ENCODE peak calls at places on chromosomes 2 and 18, in seven cellular contexts. X is NCI-H2029 treated with DMSO at 0.1 percent for 48 hours; Z is MCF 10A; L is HuH-7; Q is stimulated activated naive CD4-positive, alpha-beta T cell; R is WERI-Rb-1; S is HEK293T. U is an unnamed sample.

GRCh38 chr18:56565596-56566355 is 72.6 kb downstream of the TXNL1 start:
- DNase-seq in X (no peak), Z (peak), L (peak), Q (no peak), R (peak), S (no peak), U (no peak)

GRCh38 chr2:182132605-182133004 is 147.0 kb downstream of the PPP1R1C start:
- DNase-seq in X (peak), Z (no peak), L (no peak), Q (no peak), R (no peak), S (no peak), U (no peak)

GRCh38 chr18:56823986-56824385 is 172.8 kb downstream of the WDR7 start:
- DNase-seq in X (no peak), Z (no peak), L (no peak), Q (no peak), R (no peak), S (no peak), U (no peak)

GRCh38 chr2:224319756-224320155 is 82.2 kb downstream of the FAM124B start:
- DNase-seq in X (no peak), Z (no peak), L (no peak), Q (no peak), R (no peak), S (no peak), U (no peak)

GRCh38 chr18:61992923-61993322 is 100.1 kb upstream of the RNF152 start:
- DNase-seq in X (no peak), Z (peak), L (no peak), Q (no peak), R (no peak), S (no peak), U (no peak)

GRCh38 chr2:14053105-14053504 is 579.4 kb upstream of the LRATD1 start:
- DNase-seq in X (no peak), Z (no peak), L (no peak), Q (no peak), R (no peak), S (no peak), U (no peak)

GRCh38 chr2:152222975-152223638 is 47.5 kb upstream of the STAM2 start:
- DNase-seq in X (peak), Z (peak), L (no peak), Q (no peak), R (no peak), S (peak), U (no peak)

GRCh38 chr2:224219781-224220180 is 180.7 kb upstream of the SERPINE2 start:
- DNase-seq in X (no peak), Z (no peak), L (no peak), Q (no peak), R (no peak), S (no peak), U (no peak)

GRCh38 chr18:31176531-31176930 is 13.9 kb upstream of the DSC1 start:
- DNase-seq in X (no peak), Z (no peak), L (no peak), Q (no peak), R (no peak), S (no peak), U (no peak)

GRCh38 chr2:86383844-86384243 is 46.4 kb upstream of the REEP1 start:
- DNase-seq in X (no peak), Z (peak), L (no peak), Q (no peak), R (no peak), S (no peak), U (no peak)

GRCh38 chr18:74652392-74652988 is 54.8 kb downstream of the ZNF407 start:
- DNase-seq in X (peak), Z (peak), L (peak), Q (peak), R (no peak), S (peak), U (no peak)

GRCh38 chr2:127066942-127067341 is 40.0 kb downstream of the BIN1 start:
- DNase-seq in X (no peak), Z (peak), L (no peak), Q (no peak), R (no peak), S (no peak), U (no peak)

GRCh38 chr2:213238753-213239591 is 45.3 kb upstream of the SPAG16 start:
- DNase-seq in X (no peak), Z (peak), L (peak), Q (no peak), R (no peak), S (no peak), U (no peak)

GRCh38 chr18:11366410-11366809 is 217.0 kb upstream of the PIEZO2 start:
- DNase-seq in X (no peak), Z (no peak), L (no peak), Q (no peak), R (no peak), S (peak), U (no peak)

GRCh38 chr2:173652311-173652710 is 297.6 kb downstream of the CDCA7 start:
- DNase-seq in X (no peak), Z (peak), L (no peak), Q (no peak), R (no peak), S (no peak), U (no peak)

GRCh38 chr18:11752116-11752911 is 63.2 kb downstream of the GNAL start:
- DNase-seq in X (no peak), Z (no peak), L (peak), Q (no peak), R (no peak), S (no peak), U (peak)

GRCh38 chr2:127606594-127607398 is 39.2 kb upstream of the GPR17 start:
- DNase-seq in X (no peak), Z (no peak), L (no peak), Q (no peak), R (peak), S (no peak), U (no peak)

GRCh38 chr2:129400825-129401224 is 578.6 kb upstream of the RAB6C start:
- DNase-seq in X (no peak), Z (no peak), L (no peak), Q (no peak), R (peak), S (no peak), U (no peak)

GRCh38 chr2:130852521-130853115 is 15.9 kb downstream of the ARHGEF4 start:
- DNase-seq in X (no peak), Z (no peak), L (no peak), Q (no peak), R (peak), S (no peak), U (no peak)

GRCh38 chr2:7835693-7836680 is 845.9 kb upstream of the ID2 start:
- DNase-seq in X (peak), Z (peak), L (peak), Q (peak), R (no peak), S (no peak), U (no peak)

GRCh38 chr2:175170679-175171304 is 2.8 kb upstream of the ATF2 start:
- DNase-seq in X (no peak), Z (no peak), L (no peak), Q (no peak), R (no peak), S (no peak), U (no peak)

GRCh38 chr2:167509585-167509984 is 621.3 kb downstream of the XIRP2 start:
- DNase-seq in X (peak), Z (peak), L (peak), Q (no peak), R (no peak), S (peak), U (no peak)

GRCh38 chr2:224598669-224599068 is 13.5 kb upstream of the CUL3 start:
- DNase-seq in X (no peak), Z (no peak), L (no peak), Q (no peak), R (no peak), S (no peak), U (no peak)

GRCh38 chr18:75477913-75478312 is 50.4 kb upstream of the SMIM21 start:
- DNase-seq in X (no peak), Z (peak), L (no peak), Q (no peak), R (no peak), S (no peak), U (no peak)

GRCh38 chr2:167946367-167946955 is 300.9 kb downstream of the STK39 start:
- DNase-seq in X (no peak), Z (no peak), L (no peak), Q (no peak), R (no peak), S (no peak), U (no peak)

GRCh38 chr2:128736046-128736688 is 417.5 kb upstream of the HS6ST1 start:
- DNase-seq in X (no peak), Z (no peak), L (no peak), Q (no peak), R (no peak), S (no peak), U (no peak)

GRCh38 chr2:41853427-41854191 is 194.2 kb upstream of the PKDCC start:
- DNase-seq in X (peak), Z (peak), L (peak), Q (no peak), R (peak), S (peak), U (peak)

GRCh38 chr2:156237558-156237957 is 95.0 kb downstream of the NR4A2 start:
- DNase-seq in X (no peak), Z (no peak), L (no peak), Q (no peak), R (no peak), S (no peak), U (no peak)

GRCh38 chr18:48165104-48165866 is 234.8 kb upstream of the SMAD2 start:
- DNase-seq in X (no peak), Z (no peak), L (no peak), Q (no peak), R (no peak), S (no peak), U (no peak)

GRCh38 chr2:140122001-140122400 is 1341.8 kb upstream of the NXPH2 start:
- DNase-seq in X (no peak), Z (no peak), L (no peak), Q (no peak), R (no peak), S (no peak), U (no peak)

GRCh38 chr2:227153766-227154486 is 10.1 kb downstream of the COL4A4 start:
- DNase-seq in X (no peak), Z (no peak), L (no peak), Q (no peak), R (no peak), S (no peak), U (no peak)